ENCODE peak calls at places on chromosomes 2 and 18, in four cellular contexts. One of them, this sample, is unnamed.

GRCh38 chr2:187580462-187581124 is 26.4 kb upstream of the TFPI start:
- DNase-seq in HL-60: no peak
- DNase-seq in GM12878: no peak
- DNase-seq in K562: peak; percentile 31
- DNase-seq in this sample: no peak

GRCh38 chr2:30732876-30733275 is 74.4 kb downstream of the CAPN13 start:
- DNase-seq in HL-60: no peak
- DNase-seq in GM12878: no peak
- DNase-seq in K562: no peak
- DNase-seq in this sample: no peak

GRCh38 chr2:237557633-237558015 is 8.8 kb upstream of the PRLH start:
- DNase-seq in HL-60: no peak
- DNase-seq in GM12878: no peak
- DNase-seq in K562: no peak
- DNase-seq in this sample: no peak

GRCh38 chr2:201857326-201857725 is 51.0 kb downstream of the CDK15 start:
- DNase-seq in HL-60: no peak
- DNase-seq in GM12878: no peak
- DNase-seq in K562: no peak
- DNase-seq in this sample: no peak

GRCh38 chr2:120388222-120389035 is 42.5 kb downstream of the INHBB start:
- DNase-seq in HL-60: no peak
- DNase-seq in GM12878: no peak
- DNase-seq in K562: no peak
- DNase-seq in this sample: no peak

GRCh38 chr2:197926673-197927072 is 122.3 kb downstream of the PLCL1 start:
- DNase-seq in HL-60: no peak
- DNase-seq in GM12878: no peak
- DNase-seq in K562: no peak
- DNase-seq in this sample: no peak

GRCh38 chr2:233358335-233358734 is 4.0 kb downstream of the DGKD start:
- DNase-seq in HL-60: no peak
- DNase-seq in GM12878: no peak
- DNase-seq in K562: no peak
- DNase-seq in this sample: no peak

GRCh38 chr2:20515293-20516220 is 68.7 kb downstream of the RHOB start:
- DNase-seq in HL-60: no peak
- DNase-seq in GM12878: no peak
- DNase-seq in K562: no peak
- DNase-seq in this sample: no peak

GRCh38 chr2:47189635-47190034 is 34.5 kb upstream of the STPG4 start:
- DNase-seq in HL-60: no peak
- DNase-seq in GM12878: no peak
- DNase-seq in K562: no peak
- DNase-seq in this sample: no peak

GRCh38 chr2:121155502-121156056 is 129.4 kb downstream of the TFCP2L1 start:
- DNase-seq in HL-60: no peak
- DNase-seq in GM12878: no peak
- DNase-seq in K562: no peak
- DNase-seq in this sample: no peak

GRCh38 chr2:10520926-10521325 is 72.8 kb upstream of the ODC1 start:
- DNase-seq in HL-60: no peak
- DNase-seq in GM12878: no peak
- DNase-seq in K562: no peak
- DNase-seq in this sample: no peak

GRCh38 chr2:210558708-210559107 is 2.3 kb downstream of the CPS1 start:
- DNase-seq in HL-60: no peak
- DNase-seq in GM12878: no peak
- DNase-seq in K562: no peak
- DNase-seq in this sample: no peak

GRCh38 chr2:88892207-88892606 is 200.7 kb downstream of the RPIA start:
- DNase-seq in HL-60: no peak
- DNase-seq in GM12878: no peak
- DNase-seq in K562: no peak
- DNase-seq in this sample: no peak

GRCh38 chr2:74077636-74078035 is 70.1 kb downstream of the BOLA3 start:
- DNase-seq in HL-60: no peak
- DNase-seq in GM12878: no peak
- DNase-seq in K562: peak; percentile 61
- DNase-seq in this sample: no peak

GRCh38 chr2:202038471-202039277 is 5.0 kb downstream of the FZD7 start:
- DNase-seq in HL-60: no peak
- DNase-seq in GM12878: no peak
- DNase-seq in K562: peak; percentile 31
- DNase-seq in this sample: no peak

GRCh38 chr18:76405761-76406356 is 89.2 kb downstream of the ZNF516 start:
- DNase-seq in HL-60: no peak
- DNase-seq in GM12878: no peak
- DNase-seq in K562: peak; percentile 46
- DNase-seq in this sample: no peak

GRCh38 chr2:28583899-28584553 is 88.2 kb downstream of the PLB1 start:
- DNase-seq in HL-60: peak; percentile 53
- DNase-seq in GM12878: no peak
- DNase-seq in K562: peak; percentile 82
- DNase-seq in this sample: no peak

GRCh38 chr18:12031836-12032235 is 50.5 kb downstream of the IMPA2 start:
- DNase-seq in HL-60: no peak
- DNase-seq in GM12878: no peak
- DNase-seq in K562: no peak
- DNase-seq in this sample: no peak

GRCh38 chr2:219387284-219388126 is at the start of gene DNPEP:
- DNase-seq in HL-60: peak; percentile 81
- DNase-seq in GM12878: peak; percentile 44
- DNase-seq in K562: peak; percentile 92
- DNase-seq in this sample: peak; percentile 89

GRCh38 chr18:26863122-26863879 is 2.2 kb downstream of the AQP4 start:
- DNase-seq in HL-60: no peak
- DNase-seq in GM12878: no peak
- DNase-seq in K562: no peak
- DNase-seq in this sample: no peak

GRCh38 chr18:72868666-72869661 is 1.2 kb upstream of the NETO1 start:
- DNase-seq in HL-60: no peak
- DNase-seq in GM12878: no peak
- DNase-seq in K562: no peak
- DNase-seq in this sample: no peak

GRCh38 chr2:25340340-25340886 is 1.3 kb downstream of the DNMT3A start:
- DNase-seq in HL-60: no peak
- DNase-seq in GM12878: no peak
- DNase-seq in K562: peak; percentile 64
- DNase-seq in this sample: no peak

GRCh38 chr2:38030590-38031326 is 45.2 kb downstream of the CYP1B1 start:
- DNase-seq in HL-60: no peak
- DNase-seq in GM12878: no peak
- DNase-seq in K562: no peak
- DNase-seq in this sample: no peak

GRCh38 chr2:18411571-18411970 is 148.9 kb downstream of the RDH14 start:
- DNase-seq in HL-60: no peak
- DNase-seq in GM12878: no peak
- DNase-seq in K562: no peak
- DNase-seq in this sample: no peak

GRCh38 chr2:238108423-238109201 is 8.5 kb downstream of the ESPNL start:
- DNase-seq in HL-60: no peak
- DNase-seq in GM12878: peak; percentile 43
- DNase-seq in K562: peak; percentile 33
- DNase-seq in this sample: peak; percentile 65

GRCh38 chr2:47015730-47016129 is 100.1 kb upstream of the MCFD2 start:
- DNase-seq in HL-60: no peak
- DNase-seq in GM12878: no peak
- DNase-seq in K562: no peak
- DNase-seq in this sample: no peak

GRCh38 chr2:168119519-168120141 is 127.8 kb downstream of the STK39 start:
- DNase-seq in HL-60: no peak
- DNase-seq in GM12878: no peak
- DNase-seq in K562: peak; percentile 49
- DNase-seq in this sample: no peak

GRCh38 chr2:12009323-12009905 is 263.0 kb downstream of the LPIN1 start:
- DNase-seq in HL-60: no peak
- DNase-seq in GM12878: no peak
- DNase-seq in K562: no peak
- DNase-seq in this sample: no peak

DNA sequence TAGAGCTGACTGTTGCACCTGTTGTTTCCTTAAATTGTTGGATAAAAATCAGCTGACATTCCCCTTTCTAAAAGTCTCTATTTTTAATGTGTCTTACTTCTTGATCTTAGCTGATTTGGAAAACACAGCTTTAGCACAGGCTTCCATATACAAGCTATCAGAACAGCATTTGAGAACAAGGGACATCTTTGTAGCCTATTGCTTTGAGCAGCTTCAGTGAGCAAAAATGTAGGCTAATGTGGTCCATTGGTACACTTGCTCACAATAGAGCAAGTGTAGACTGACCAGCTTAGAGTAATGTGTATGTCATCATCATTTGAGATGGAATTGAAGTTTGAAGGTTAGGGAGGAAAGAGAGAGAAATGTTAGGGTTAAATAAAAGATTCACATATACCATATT is 7.0 kb downstream of the INPP1 start:
- DNase-seq in HL-60: no peak
- DNase-seq in GM12878: no peak
- DNase-seq in K562: no peak
- DNase-seq in this sample: no peak
- TF ChIP-seq SPI1 in HL-60: no peak
- TF ChIP-seq SPI1 in GM12878: no peak
- TF ChIP-seq SPI1 in K562: no peak
- TF ChIP-seq SPI1 in this sample: no peak

DNA sequence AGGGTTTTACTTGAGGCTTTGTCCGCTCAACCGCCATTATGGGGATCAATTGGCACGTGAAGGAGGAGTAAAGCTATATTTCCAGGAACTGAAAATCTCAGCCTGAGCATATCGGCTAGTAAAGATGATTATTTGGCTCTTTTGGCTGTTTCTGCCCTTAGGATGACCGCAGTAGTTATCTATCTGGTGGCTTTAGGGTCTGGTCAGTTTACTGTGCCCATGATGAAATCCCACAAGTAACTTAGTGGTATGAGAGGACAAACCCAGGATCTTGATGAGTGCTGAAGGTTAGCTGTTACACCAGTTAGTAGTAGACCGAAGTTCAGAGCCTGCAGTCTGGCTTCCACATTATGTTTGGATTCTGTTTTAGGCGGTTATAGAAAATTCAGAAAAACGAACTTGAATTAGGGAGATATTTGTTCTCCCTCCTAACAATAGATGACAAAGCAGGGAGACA is 1.2 kb downstream of the MAT2A start:
- DNase-seq in HL-60: peak; percentile 38
- DNase-seq in GM12878: no peak
- DNase-seq in K562: no peak
- DNase-seq in this sample: no peak
- TF ChIP-seq POLR2AphosphoS5 in HL-60: no peak
- TF ChIP-seq POLR2AphosphoS5 in GM12878: peak; percentile 86
- TF ChIP-seq POLR2AphosphoS5 in K562: peak; percentile 43
- TF ChIP-seq POLR2AphosphoS5 in this sample: no peak

GRCh38 chr2:217222511-217222910 is 362.6 kb upstream of the TNP1 start:
- DNase-seq in HL-60: peak; percentile 83
- DNase-seq in GM12878: peak; percentile 85
- DNase-seq in K562: no peak
- DNase-seq in this sample: no peak
- TF ChIP-seq SPI1 in HL-60: peak; percentile 97
- TF ChIP-seq SPI1 in GM12878: peak; percentile 99
- TF ChIP-seq SPI1 in K562: peak; percentile 40
- TF ChIP-seq SPI1 in this sample: peak; percentile 99

GRCh38 chr2:200363279-200363678 is 56.8 kb downstream of the SPATS2L start:
- DNase-seq in HL-60: no peak
- DNase-seq in GM12878: no peak
- DNase-seq in K562: no peak
- DNase-seq in this sample: no peak
- TF ChIP-seq POLR2AphosphoS5 in HL-60: no peak
- TF ChIP-seq POLR2AphosphoS5 in GM12878: no peak
- TF ChIP-seq POLR2AphosphoS5 in K562: no peak
- TF ChIP-seq POLR2AphosphoS5 in this sample: no peak

GRCh38 chr2:43541165-43541564 is 54.7 kb downstream of the THADA start:
- DNase-seq in HL-60: peak; percentile 25
- DNase-seq in GM12878: no peak
- DNase-seq in K562: no peak
- DNase-seq in this sample: no peak

GRCh38 chr2:43539991-43540860 is 55.6 kb downstream of the THADA start:
- DNase-seq in HL-60: peak; percentile 84
- DNase-seq in GM12878: no peak
- DNase-seq in K562: no peak
- DNase-seq in this sample: no peak

GRCh38 chr2:43538034-43538670 is 57.7 kb downstream of the THADA start:
- DNase-seq in HL-60: no peak
- DNase-seq in GM12878: no peak
- DNase-seq in K562: no peak
- DNase-seq in this sample: no peak

GRCh38 chr2:43539436-43539835 is 56.4 kb downstream of the THADA start:
- DNase-seq in HL-60: no peak
- DNase-seq in GM12878: no peak
- DNase-seq in K562: no peak
- DNase-seq in this sample: no peak

DNA sequence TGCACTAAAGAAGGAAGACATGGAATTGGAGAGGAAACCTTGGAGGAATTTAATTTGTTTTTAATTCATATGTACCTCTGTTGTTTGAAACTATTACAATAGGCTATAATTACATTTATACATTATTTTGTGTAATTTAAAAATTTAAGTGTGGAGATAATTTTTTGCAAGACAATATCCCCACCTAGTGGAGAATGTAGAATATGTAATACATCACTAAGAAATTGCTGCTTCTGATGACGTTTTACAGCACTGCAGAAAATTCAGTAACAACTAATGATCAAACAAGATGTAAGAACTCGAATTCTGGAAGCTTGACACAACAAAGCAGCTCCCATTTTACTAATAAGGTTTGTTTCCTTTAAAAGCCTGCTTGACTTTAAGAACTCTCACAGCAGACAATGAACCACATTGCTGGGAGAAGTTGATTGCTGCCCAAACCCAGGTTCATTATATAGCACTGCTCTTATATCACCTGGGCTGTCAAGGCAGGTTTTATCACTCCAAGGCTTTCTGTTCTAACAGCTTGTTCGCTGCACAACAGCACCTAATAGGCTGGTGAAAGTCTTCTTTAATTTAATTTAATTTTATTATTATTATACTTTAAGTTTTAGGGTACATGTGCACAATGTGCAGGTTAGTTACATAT is 53.4 kb downstream of the THADA start:
- DNase-seq in HL-60: peak; percentile 23
- DNase-seq in GM12878: no peak
- DNase-seq in K562: peak; percentile 34
- DNase-seq in this sample: no peak
- TF ChIP-seq SPI1 in HL-60: no peak
- TF ChIP-seq SPI1 in GM12878: no peak
- TF ChIP-seq SPI1 in K562: no peak
- TF ChIP-seq SPI1 in this sample: no peak

GRCh38 chr2:170502400-170503135 is 212.6 kb upstream of the SP5 start:
- DNase-seq in HL-60: no peak
- DNase-seq in GM12878: no peak
- DNase-seq in K562: no peak
- DNase-seq in this sample: no peak

GRCh38 chr2:170498559-170498958 is 216.6 kb upstream of the SP5 start:
- DNase-seq in HL-60: no peak
- DNase-seq in GM12878: no peak
- DNase-seq in K562: no peak
- DNase-seq in this sample: no peak

GRCh38 chr2:170500104-170500503 is 215.0 kb upstream of the SP5 start:
- DNase-seq in HL-60: no peak
- DNase-seq in GM12878: no peak
- DNase-seq in K562: no peak
- DNase-seq in this sample: no peak

GRCh38 chr2:170503563-170503962 is 211.6 kb upstream of the SP5 start:
- DNase-seq in HL-60: no peak
- DNase-seq in GM12878: no peak
- DNase-seq in K562: no peak
- DNase-seq in this sample: no peak

GRCh38 chr2:170500770-170501169 is 214.4 kb upstream of the SP5 start:
- DNase-seq in HL-60: no peak
- DNase-seq in GM12878: no peak
- DNase-seq in K562: no peak
- DNase-seq in this sample: no peak
- TF ChIP-seq POLR2AphosphoS5 in HL-60: no peak
- TF ChIP-seq POLR2AphosphoS5 in GM12878: no peak
- TF ChIP-seq POLR2AphosphoS5 in K562: no peak
- TF ChIP-seq POLR2AphosphoS5 in this sample: no peak

This sample was measured in GM12891.